ENCODE peak calls at places on chromosome 20, in six cellular contexts. N is aorta, F is brain microvascular endothelial cell, Z is breast epithelium, C is GM06990, R is pancreas. D is an unnamed sample.

GRCh38 chr20:8431538-8432434 is 299.7 kb downstream of the PLCB1 start:
- DNase-seq in N (peak; percentile 71), F (no peak), C (no peak), Z (no peak), R (no peak), D (peak; percentile 51)

GRCh38 chr20:57392512-57393271 is 1.5 kb downstream of the RBM38 start:
- DNase-seq in F (no peak), C (peak; percentile 77), R (no peak), Z (no peak), N (peak; percentile 82), D (no peak)

GRCh38 chr20:5531318-5532081 is 214.7 kb upstream of the PROKR2 start:
- DNase-seq in N (no peak), C (no peak), Z (no peak), F (peak; percentile 28), R (no peak), D (no peak)

GRCh38 chr20:22402550-22402949 is 181.8 kb downstream of the FOXA2 start:
- DNase-seq in R (no peak), N (no peak), F (no peak), Z (no peak), C (no peak), D (no peak)

GRCh38 chr20:62370115-62370806 is 3.1 kb upstream of the LAMA5 start:
- DNase-seq in Z (peak; percentile 79), N (no peak), R (no peak), C (no peak), F (no peak), D (no peak)

GRCh38 chr20:50611128-50611810 is 80.1 kb downstream of the RIPOR3 start:
- DNase-seq in N (no peak), C (no peak), Z (no peak), F (no peak), R (no peak), D (peak; percentile 72)

GRCh38 chr20:16283978-16284377 is 289.3 kb downstream of the KIF16B start:
- DNase-seq in C (no peak), Z (no peak), F (no peak), R (no peak), N (no peak), D (no peak)

GRCh38 chr20:45322952-45323383 is 14.9 kb upstream of the MATN4 start:
- DNase-seq in C (no peak), R (peak; percentile 65), N (peak; percentile 58), F (no peak), Z (peak; percentile 72), D (peak; percentile 77)

GRCh38 chr20:6525447-6526303 is 241.8 kb upstream of the BMP2 start:
- DNase-seq in N (no peak), C (no peak), Z (no peak), F (peak; percentile 74), R (no peak), D (no peak)

GRCh38 chr20:60013296-60014142 is 55.3 kb downstream of the CDH26 start:
- DNase-seq in C (no peak), N (no peak), R (no peak), Z (no peak), F (no peak), D (no peak)

GRCh38 chr20:59120491-59120890 is 43.1 kb upstream of the ZNF831 start:
- DNase-seq in N (no peak), Z (no peak), R (no peak), C (peak; percentile 31), F (no peak), D (no peak)

GRCh38 chr20:45315672-45316071 is 7.6 kb upstream of the MATN4 start:
- DNase-seq in Z (no peak), N (no peak), R (no peak), F (no peak), C (no peak), D (no peak)

GRCh38 chr20:4925842-4926530 is 75.3 kb downstream of the SLC23A2 start:
- DNase-seq in N (peak; percentile 89), Z (no peak), C (no peak), F (peak; percentile 65), R (peak; percentile 55), D (peak; percentile 81)

GRCh38 chr20:1038205-1038604 is 36.1 kb upstream of the RSPO4 start:
- DNase-seq in Z (no peak), C (no peak), R (no peak), N (no peak), F (no peak), D (no peak)

GRCh38 chr20:45157977-45158376 is 16.7 kb upstream of the PI3 start:
- DNase-seq in Z (no peak), N (no peak), F (peak; percentile 24), R (peak; percentile 7), C (no peak), D (no peak)

GRCh38 chr20:48406462-48407235 is 421.1 kb downstream of the PREX1 start:
- DNase-seq in N (no peak), C (no peak), F (no peak), Z (no peak), R (no peak), D (no peak)

GRCh38 chr20:57006411-57007170 is 259.9 kb downstream of the BMP7 start:
- DNase-seq in Z (no peak), C (no peak), R (no peak), N (no peak), F (peak; percentile 39), D (no peak)

GRCh38 chr20:57618091-57618765 is 2.0 kb downstream of the ZBP1 start:
- DNase-seq in Z (no peak), F (no peak), N (no peak), R (no peak), C (no peak), D (no peak)

GRCh38 chr20:41078329-41078728 is 49.7 kb downstream of the TOP1 start:
- DNase-seq in F (peak; percentile 62), N (no peak), C (no peak), R (no peak), Z (no peak), D (no peak)

GRCh38 chr20:39282619-39283092 is 320.5 kb downstream of the DHX35 start:
- DNase-seq in C (no peak), F (no peak), N (no peak), R (peak; percentile 62), Z (no peak), D (no peak)

GRCh38 chr20:38173237-38174156 is 8.4 kb upstream of the TGM2 start:
- DNase-seq in R (no peak), C (no peak), F (peak; percentile 94), N (peak; percentile 88), Z (no peak), D (no peak)

GRCh38 chr20:57513199-57513598 is 11.7 kb downstream of the CTCFL start:
- DNase-seq in F (no peak), R (no peak), Z (no peak), N (no peak), C (no peak), D (no peak)

GRCh38 chr20:5432030-5432429 is 115.3 kb upstream of the PROKR2 start:
- DNase-seq in R (no peak), N (no peak), C (no peak), Z (no peak), F (no peak), D (no peak)

GRCh38 chr20:42650345-42650744 is 539.4 kb downstream of the PTPRT start:
- DNase-seq in R (no peak), F (no peak), C (no peak), N (no peak), Z (no peak), D (no peak)

GRCh38 chr20:64119681-64120341 is 12.4 kb upstream of the NPBWR2 start:
- DNase-seq in R (no peak), F (no peak), C (peak; percentile 41), Z (no peak), N (peak; percentile 55), D (peak; percentile 50)
- H3K4me3 ChIP-seq in R (no peak overlapping the region), F (no peak overlapping the region), C (no peak overlapping the region), Z (no peak overlapping the region), N (no peak overlapping the region), D (no peak overlapping the region)

GRCh38 chr20:19440660-19441527 is 228.5 kb downstream of the SLC24A3 start:
- DNase-seq in R (no peak), N (no peak), F (no peak), C (no peak), Z (no peak), D (no peak)
- H3K4me3 ChIP-seq in R (no peak overlapping the region), N (no peak overlapping the region), F (no peak overlapping the region), C (no peak overlapping the region), Z (no peak overlapping the region), D (no peak overlapping the region)

GRCh38 chr20:43915209-43916072 is 789 bp downstream of the TOX2 start:
- DNase-seq in F (no peak), Z (no peak), R (no peak), C (peak; percentile 71), N (peak; percentile 80), D (no peak)
- H3K4me3 ChIP-seq in F (peak overlapping the region; percentile 72), Z (peak overlapping the region; percentile 41), R (peak overlapping the region; percentile 23), C (peak overlapping the region; percentile 70), N (peak overlapping the region; percentile 38), D (peak overlapping the region; percentile 37)

DNA sequence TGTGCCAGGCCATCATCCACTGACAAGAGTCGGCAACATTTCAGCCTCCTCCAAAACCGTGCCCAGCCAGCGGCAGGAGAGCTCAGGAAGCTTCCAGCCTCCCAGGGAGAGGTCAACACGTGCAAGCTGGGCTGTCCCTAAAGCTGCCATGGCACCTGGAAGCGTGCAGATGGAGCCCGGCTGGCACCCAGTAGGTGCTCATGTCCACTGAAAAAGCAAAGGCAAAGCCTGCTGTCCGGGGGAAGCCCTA is 14.4 kb upstream of the TLDC2 start:
- DNase-seq in N (no peak), Z (no peak), C (no peak), R (no peak), F (no peak), D (no peak)
- H3K4me3 ChIP-seq in N (no peak overlapping the region), Z (peak overlapping the region; percentile 52), C (no peak overlapping the region), R (peak overlapping the region; percentile 59), F (peak overlapping the region; percentile 68), D (peak overlapping the region; percentile 23)

GRCh38 chr20:32582659-32583580 is 2.2 kb downstream of the NOL4L start:
- DNase-seq in C (no peak), F (no peak), N (no peak), Z (no peak), R (no peak), D (no peak)

GRCh38 chr20:32580970-32581838 is 3.9 kb downstream of the NOL4L start:
- DNase-seq in N (no peak), F (no peak), R (no peak), Z (no peak), C (no peak), D (no peak)

GRCh38 chr20:32580608-32580969 is 4.5 kb downstream of the NOL4L start:
- DNase-seq in Z (no peak), R (no peak), N (no peak), F (no peak), C (no peak), D (no peak)

GRCh38 chr20:32583581-32584045 is 1.5 kb downstream of the NOL4L start:
- DNase-seq in Z (no peak), F (no peak), C (no peak), N (no peak), R (no peak), D (no peak)

GRCh38 chr20:32581839-32582658 is 3.1 kb downstream of the NOL4L start:
- DNase-seq in Z (no peak), R (no peak), C (no peak), N (no peak), F (no peak), D (no peak)
- H3K4me3 ChIP-seq in Z (no peak overlapping the region), R (no peak overlapping the region), C (no peak overlapping the region), N (no peak overlapping the region), F (no peak overlapping the region), D (no peak overlapping the region)

DNA sequence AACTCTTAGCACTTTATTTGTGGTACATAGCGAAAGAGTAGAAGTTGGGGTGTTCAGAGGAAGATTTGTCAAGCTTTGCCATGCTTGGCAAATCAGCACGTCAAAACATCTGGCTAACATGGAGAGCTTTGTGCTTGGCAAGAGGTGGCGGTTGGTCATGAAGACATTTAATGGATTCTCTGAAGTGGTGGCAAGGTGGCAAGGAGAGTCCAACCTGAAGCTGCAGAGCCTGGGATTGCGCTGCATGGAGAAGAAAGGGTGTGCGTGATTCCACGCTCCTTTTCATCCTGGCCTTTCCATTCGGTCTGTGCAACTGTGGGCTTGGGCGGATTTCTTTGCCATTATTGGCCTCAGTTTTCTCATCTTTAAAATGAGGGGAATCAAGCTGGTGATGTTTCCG is 3.1 kb downstream of the PYGB start:
- DNase-seq in N (no peak), Z (no peak), R (no peak), F (no peak), C (no peak), D (no peak)
- H3K4me3 ChIP-seq in N (no peak overlapping the region), Z (no peak overlapping the region), R (no peak overlapping the region), F (peak overlapping the region; percentile 72), C (no peak overlapping the region), D (no peak overlapping the region)

D was measured in right lobe of liver.